ENCODE peak calls at places on chromosomes 5 and 9, in seven cellular contexts. One of them, this sample, is unnamed.

GRCh38 chr5:17225551-17225950 is 8.1 kb downstream of the BASP1 start:
- DNase-seq in NCI-H345: no peak
- DNase-seq in stimulated activated CD4-positive, alpha-beta T cell treated with anti-CD3 and anti-CD28 coated beads, Interleukin-12 subunit alpha, Interleukin-12 subunit beta, amount 100 ng/mL, for 4 hours: no peak
- DNase-seq in NCI-H2227 treated with DMSO at 0.1 percent for 48 hours: no peak
- DNase-seq in HEK293T: no peak
- DNase-seq in hypothalamus: no peak
- DNase-seq in astrocyte of the cerebellum: no peak
- DNase-seq in this sample: no peak

GRCh38 chr5:16616536-16617271 is at the start of gene RETREG1:
- DNase-seq in stimulated activated CD4-positive, alpha-beta T cell treated with anti-CD3 and anti-CD28 coated beads, Interleukin-12 subunit alpha, Interleukin-12 subunit beta, amount 100 ng/mL, for 4 hours: peak
- DNase-seq in HEK293T: peak
- DNase-seq in astrocyte of the cerebellum: no peak
- DNase-seq in NCI-H2227 treated with DMSO at 0.1 percent for 48 hours: peak
- DNase-seq in hypothalamus: peak
- DNase-seq in NCI-H345: peak
- DNase-seq in this sample: no peak

GRCh38 chr5:175840050-175840841 is 31.1 kb upstream of the CPLX2 start:
- DNase-seq in stimulated activated CD4-positive, alpha-beta T cell treated with anti-CD3 and anti-CD28 coated beads, Interleukin-12 subunit alpha, Interleukin-12 subunit beta, amount 100 ng/mL, for 4 hours: no peak
- DNase-seq in hypothalamus: no peak
- DNase-seq in NCI-H2227 treated with DMSO at 0.1 percent for 48 hours: no peak
- DNase-seq in HEK293T: peak
- DNase-seq in astrocyte of the cerebellum: no peak
- DNase-seq in NCI-H345: peak
- DNase-seq in this sample: no peak

GRCh38 chr5:139651863-139652787 is 4.0 kb downstream of the CXXC5 start:
- DNase-seq in astrocyte of the cerebellum: peak
- DNase-seq in NCI-H345: no peak
- DNase-seq in hypothalamus: peak
- DNase-seq in stimulated activated CD4-positive, alpha-beta T cell treated with anti-CD3 and anti-CD28 coated beads, Interleukin-12 subunit alpha, Interleukin-12 subunit beta, amount 100 ng/mL, for 4 hours: peak
- DNase-seq in HEK293T: peak
- DNase-seq in NCI-H2227 treated with DMSO at 0.1 percent for 48 hours: no peak
- DNase-seq in this sample: peak

GRCh38 chr9:134180786-134181647 is 16.7 kb upstream of the RNU6ATAC start:
- DNase-seq in hypothalamus: no peak
- DNase-seq in HEK293T: no peak
- DNase-seq in NCI-H345: no peak
- DNase-seq in astrocyte of the cerebellum: no peak
- DNase-seq in NCI-H2227 treated with DMSO at 0.1 percent for 48 hours: no peak
- DNase-seq in stimulated activated CD4-positive, alpha-beta T cell treated with anti-CD3 and anti-CD28 coated beads, Interleukin-12 subunit alpha, Interleukin-12 subunit beta, amount 100 ng/mL, for 4 hours: no peak
- DNase-seq in this sample: no peak

GRCh38 chr5:12526113-12526512 is 621.9 kb upstream of the CTNND2 start:
- DNase-seq in NCI-H345: no peak
- DNase-seq in stimulated activated CD4-positive, alpha-beta T cell treated with anti-CD3 and anti-CD28 coated beads, Interleukin-12 subunit alpha, Interleukin-12 subunit beta, amount 100 ng/mL, for 4 hours: no peak
- DNase-seq in HEK293T: no peak
- DNase-seq in astrocyte of the cerebellum: no peak
- DNase-seq in NCI-H2227 treated with DMSO at 0.1 percent for 48 hours: no peak
- DNase-seq in hypothalamus: no peak
- DNase-seq in this sample: no peak

GRCh38 chr5:72448368-72448767 is 58.8 kb downstream of the ZNF366 start:
- DNase-seq in HEK293T: no peak
- DNase-seq in NCI-H2227 treated with DMSO at 0.1 percent for 48 hours: no peak
- DNase-seq in stimulated activated CD4-positive, alpha-beta T cell treated with anti-CD3 and anti-CD28 coated beads, Interleukin-12 subunit alpha, Interleukin-12 subunit beta, amount 100 ng/mL, for 4 hours: no peak
- DNase-seq in hypothalamus: no peak
- DNase-seq in NCI-H345: no peak
- DNase-seq in astrocyte of the cerebellum: no peak
- DNase-seq in this sample: no peak

GRCh38 chr9:70883056-70883455 is 238.4 kb downstream of the TRPM3 start:
- DNase-seq in hypothalamus: no peak
- DNase-seq in stimulated activated CD4-positive, alpha-beta T cell treated with anti-CD3 and anti-CD28 coated beads, Interleukin-12 subunit alpha, Interleukin-12 subunit beta, amount 100 ng/mL, for 4 hours: no peak
- DNase-seq in NCI-H345: no peak
- DNase-seq in astrocyte of the cerebellum: peak
- DNase-seq in NCI-H2227 treated with DMSO at 0.1 percent for 48 hours: no peak
- DNase-seq in HEK293T: no peak
- DNase-seq in this sample: no peak

GRCh38 chr5:39384271-39384670 is 20.0 kb upstream of the C9 start:
- DNase-seq in stimulated activated CD4-positive, alpha-beta T cell treated with anti-CD3 and anti-CD28 coated beads, Interleukin-12 subunit alpha, Interleukin-12 subunit beta, amount 100 ng/mL, for 4 hours: no peak
- DNase-seq in NCI-H345: no peak
- DNase-seq in astrocyte of the cerebellum: no peak
- DNase-seq in NCI-H2227 treated with DMSO at 0.1 percent for 48 hours: no peak
- DNase-seq in hypothalamus: no peak
- DNase-seq in HEK293T: no peak
- DNase-seq in this sample: no peak

GRCh38 chr5:22780756-22781155 is 72.4 kb downstream of the CDH12 start:
- DNase-seq in HEK293T: no peak
- DNase-seq in hypothalamus: no peak
- DNase-seq in astrocyte of the cerebellum: no peak
- DNase-seq in NCI-H2227 treated with DMSO at 0.1 percent for 48 hours: no peak
- DNase-seq in NCI-H345: peak
- DNase-seq in stimulated activated CD4-positive, alpha-beta T cell treated with anti-CD3 and anti-CD28 coated beads, Interleukin-12 subunit alpha, Interleukin-12 subunit beta, amount 100 ng/mL, for 4 hours: no peak
- DNase-seq in this sample: no peak

This sample was measured in epithelial cell of prostate.